ENCODE peak calls at places on chromosomes 16 and 17, in nine cellular contexts. N, P, K, L, G, R, A, D and V are unnamed samples.

GRCh38 chr16:25449802-25450201 is 192.2 kb upstream of the ZKSCAN2 start:
- DNase-seq in A (no peak), L (no peak), G (no peak), K (no peak), N (no peak), P (no peak), D (no peak), R (no peak), V (no peak)

GRCh38 chr17:21058098-21058893 is 15.5 kb upstream of the USP22 start:
- DNase-seq in R (no peak), A (peak), L (no peak), D (peak), P (no peak), K (peak), G (no peak), N (no peak), V (no peak)

GRCh38 chr17:20125724-20126123 is 116.6 kb downstream of the SPECC1 start:
- DNase-seq in L (no peak), G (no peak), N (no peak), A (peak), K (no peak), D (no peak), R (no peak), P (no peak), V (no peak)

GRCh38 chr17:72569193-72569946 is 448.6 kb downstream of the SOX9 start:
- DNase-seq in G (no peak), A (no peak), N (no peak), D (no peak), P (no peak), K (no peak), L (peak), R (no peak), V (no peak)

GRCh38 chr17:37791985-37792384 is 47.1 kb upstream of the HNF1B start:
- DNase-seq in K (no peak), D (no peak), G (no peak), R (no peak), L (no peak), A (no peak), N (no peak), P (no peak), V (no peak)

GRCh38 chr17:39954876-39955275 is 7.9 kb upstream of the GSDMA start:
- DNase-seq in L (no peak), A (no peak), N (no peak), G (no peak), R (no peak), K (no peak), P (no peak), D (no peak), V (no peak)

GRCh38 chr17:41539979-41540701 is 12.0 kb upstream of the KRT19 start:
- DNase-seq in P (no peak), K (no peak), N (no peak), D (no peak), G (no peak), A (no peak), L (no peak), R (no peak), V (no peak)

GRCh38 chr16:23014592-23014991 is 134.7 kb downstream of the USP31 start:
- DNase-seq in L (no peak), G (no peak), P (no peak), A (peak), D (no peak), N (no peak), R (no peak), K (peak), V (no peak)

GRCh38 chr16:66434619-66435430 is 7.7 kb downstream of the BEAN1 start:
- DNase-seq in G (no peak), P (no peak), N (no peak), D (no peak), R (no peak), A (no peak), K (peak), L (no peak), V (no peak)

GRCh38 chr17:72614871-72615626 is 477.4 kb downstream of the SLC39A11 start:
- DNase-seq in G (no peak), N (no peak), R (peak), A (no peak), D (peak), L (peak), K (peak), P (no peak), V (no peak)

GRCh38 chr16:67967183-67967955 is 1.1 kb downstream of the SLC12A4 start:
- DNase-seq in P (no peak), A (peak), R (no peak), N (no peak), L (no peak), K (no peak), G (no peak), D (peak), V (no peak)

GRCh38 chr17:81346090-81346907 is 49.0 kb upstream of the BAHCC1 start:
- DNase-seq in L (peak), K (peak), N (peak), D (peak), P (peak), G (peak), A (peak), R (peak), V (peak)

GRCh38 chr16:88759976-88760350 is 25.1 kb downstream of the PIEZO1 start:
- DNase-seq in N (no peak), K (no peak), G (no peak), A (no peak), R (no peak), P (no peak), D (no peak), L (no peak), V (no peak)

GRCh38 chr17:31371511-31372097 is 19.9 kb upstream of the RAB11FIP4 start:
- DNase-seq in P (no peak), L (no peak), D (peak), N (no peak), K (no peak), G (no peak), A (no peak), R (no peak), V (no peak)

GRCh38 chr16:67034478-67034877 is 5.5 kb downstream of the CBFB start:
- DNase-seq in N (no peak), R (no peak), K (no peak), G (no peak), D (peak), A (no peak), L (no peak), P (no peak), V (no peak)

GRCh38 chr17:57255776-57256681 is at the start of gene MSI2:
- DNase-seq in R (peak), L (peak), A (peak), G (peak), D (peak), N (peak), P (peak), K (peak), V (peak)

GRCh38 chr17:43068570-43069367 is 43.7 kb downstream of the RND2 start:
- DNase-seq in P (no peak), D (no peak), A (peak), G (no peak), L (no peak), K (no peak), R (no peak), N (no peak), V (no peak)

GRCh38 chr16:79848739-79849518 is 248.4 kb upstream of the MAF start:
- DNase-seq in A (peak), G (no peak), P (no peak), N (no peak), D (no peak), L (no peak), R (no peak), K (peak), V (no peak)

GRCh38 chr16:28524544-28525179 is 14.1 kb downstream of the NUPR1 start:
- DNase-seq in N (no peak), G (no peak), D (no peak), R (no peak), K (no peak), L (no peak), A (no peak), P (no peak), V (no peak)

GRCh38 chr17:152860-153420 is 15.6 kb downstream of the SCGB1C2 start:
- DNase-seq in D (no peak), P (peak), A (no peak), L (no peak), R (no peak), N (no peak), G (peak), K (no peak), V (peak)

GRCh38 chr16:19874816-19875546 is 9.7 kb downstream of the GPRC5B start:
- DNase-seq in L (no peak), A (no peak), K (no peak), D (no peak), P (peak), N (no peak), R (no peak), G (no peak), V (no peak)

GRCh38 chr17:75691371-75692290 is 24.5 kb downstream of the SAP30BP start:
- DNase-seq in D (no peak), L (no peak), K (peak), G (no peak), A (peak), N (no peak), R (peak), P (no peak), V (no peak)

GRCh38 chr17:71522383-71522782 is 598.4 kb upstream of the SOX9 start:
- DNase-seq in P (no peak), R (peak), A (no peak), D (no peak), N (no peak), G (no peak), L (no peak), K (peak), V (no peak)

GRCh38 chr17:73324711-73325526 is 13.1 kb upstream of the CDC42EP4 start:
- DNase-seq in A (no peak), D (no peak), G (no peak), P (no peak), K (no peak), L (no peak), N (no peak), R (no peak), V (no peak)

GRCh38 chr17:20279631-20280030 is 187.7 kb downstream of the LGALS9B start:
- DNase-seq in A (no peak), P (no peak), R (no peak), D (no peak), L (no peak), K (no peak), G (no peak), N (no peak), V (no peak)

GRCh38 chr16:86681440-86681838 is 103.1 kb downstream of the FOXL1 start:
- DNase-seq in P (no peak), D (peak), G (peak), A (no peak), R (no peak), N (no peak), K (no peak), L (no peak), V (peak)

GRCh38 chr17:81420769-81421462 is 25.7 kb downstream of the BAHCC1 start:
- DNase-seq in K (no peak), G (peak), R (no peak), N (no peak), L (no peak), D (peak), A (peak), P (peak), V (peak)